ENCODE peak calls at places on chromosome 13, in six cellular contexts. E is NCI-H1105 treated with DMSO at 0.1 percent for 48 hours; L is cardiac fibroblast; H is germinal center; X is EH; F is activated CD4-positive, alpha-beta T cell treated with anti-CD3 and anti-CD28 coated beads, Interleukin-2, amount 50 U/mL, for 48 hours. N is an unnamed sample.

GRCh38 chr13:113187263-113187669 is 21.2 kb downstream of the PCID2 start:
- DNase-seq in X (peak), F (peak), H (no peak), L (peak), E (no peak), N (no peak)

GRCh38 chr13:23728807-23729206 is 158.6 kb downstream of the TNFRSF19 start:
- DNase-seq in E (no peak), H (no peak), L (no peak), X (no peak), F (no peak), N (no peak)

GRCh38 chr13:99386911-99387788 is 80.0 kb upstream of the GPR183 start:
- DNase-seq in E (no peak), F (peak), X (peak), L (peak), H (peak), N (no peak)

GRCh38 chr13:74134777-74135305 is 637 bp upstream of the KLF12 start:
- DNase-seq in E (peak), F (peak), H (peak), L (no peak), X (no peak), N (peak)

GRCh38 chr13:80083516-80084085 is 257.3 kb downstream of the SPRY2 start:
- DNase-seq in F (no peak), X (peak), E (no peak), L (peak), H (no peak), N (no peak)

GRCh38 chr13:50421457-50422130 is 406.4 kb downstream of the KCNRG start:
- DNase-seq in L (peak), X (peak), E (peak), H (no peak), F (no peak), N (no peak)

GRCh38 chr13:114099918-114100445 is 32.4 kb downstream of the RASA3 start:
- DNase-seq in H (no peak), L (peak), E (peak), X (peak), F (no peak), N (peak)

GRCh38 chr13:51070005-51070649 is 40.9 kb downstream of the C13orf42 start:
- DNase-seq in X (peak), L (peak), F (peak), E (peak), H (peak), N (peak)

GRCh38 chr13:50149932-50150331 is 134.7 kb downstream of the KCNRG start:
- DNase-seq in H (no peak), L (no peak), X (no peak), E (peak), F (no peak), N (no peak)

GRCh38 chr13:48783181-48783630 is 129.5 kb downstream of the CYSLTR2 start:
- DNase-seq in H (no peak), X (peak), L (peak), E (no peak), F (no peak), N (no peak)

GRCh38 chr13:69951412-69951811 is 156.2 kb upstream of the ATXN8OS start:
- DNase-seq in F (no peak), L (no peak), X (no peak), H (no peak), E (no peak), N (no peak)

GRCh38 chr13:93956416-93956815 is 523.1 kb downstream of the DCT start:
- DNase-seq in E (no peak), L (no peak), X (no peak), H (no peak), F (no peak), N (no peak)

GRCh38 chr13:24348797-24349515 is 39.6 kb downstream of the C1QTNF9 start:
- DNase-seq in X (no peak), F (no peak), L (peak), E (peak), H (no peak), N (no peak)

GRCh38 chr13:21668665-21669599 is 1.9 kb upstream of the FGF9 start:
- DNase-seq in F (peak), X (peak), H (peak), E (peak), L (peak), N (no peak)

GRCh38 chr13:19794552-19795143 is 11.9 kb upstream of the PSPC1 start:
- DNase-seq in E (no peak), L (no peak), H (no peak), F (no peak), X (no peak), N (no peak)

GRCh38 chr13:32297206-32297605 is 18.0 kb downstream of the ZAR1L start:
- DNase-seq in E (no peak), L (no peak), F (no peak), H (no peak), X (no peak), N (no peak)

GRCh38 chr13:32261567-32261966 is 53.6 kb downstream of the ZAR1L start:
- DNase-seq in E (no peak), H (no peak), L (peak), F (no peak), X (peak), N (no peak)

GRCh38 chr13:32940601-32941000 is 75.6 kb upstream of the KL start:
- DNase-seq in E (no peak), L (peak), F (no peak), H (no peak), X (peak), N (no peak)

GRCh38 chr13:113856716-113857065 is 7.2 kb downstream of the GAS6 start:
- DNase-seq in L (peak), H (no peak), E (no peak), F (no peak), X (peak), N (no peak)